ENCODE peak calls at places on chromosomes 11 and 22, in six cellular contexts. B, N, V, O, R and U are unnamed samples.
A peak's percentile ranks its signal among the peaks of the same experiment; 100 is the strongest.

GRCh38 chr11:61771995-61772455 is 19.6 kb downstream of the MYRF start:
- DNase-seq in B (peak; percentile 75), V (no peak), O (no peak), N (no peak), R (no peak), U (no peak)

GRCh38 chr22:38246692-38247091 is 26.1 kb downstream of the TMEM184B start:
- DNase-seq in R (no peak), N (no peak), V (no peak), O (no peak), B (no peak), U (no peak)

GRCh38 chr11:2525166-2525861 is 80.5 kb downstream of the KCNQ1 start:
- DNase-seq in R (no peak), O (no peak), V (no peak), N (no peak), B (peak; percentile 19), U (no peak)

GRCh38 chr11:5620606-5621521 is 3.9 kb upstream of the TRIM34 start:
- DNase-seq in O (peak; percentile 94), R (peak; percentile 89), B (no peak), N (no peak), V (peak; percentile 95), U (no peak)

GRCh38 chr11:116558504-116559252 is 214.1 kb downstream of the BUD13 start:
- DNase-seq in O (peak; percentile 35), B (no peak), N (no peak), V (peak; percentile 31), R (no peak), U (no peak)

GRCh38 chr11:19938051-19938856 is 222.0 kb downstream of the DBX1 start:
- DNase-seq in R (peak; percentile 43), N (no peak), V (peak; percentile 54), O (peak; percentile 70), B (peak; percentile 59), U (no peak)

GRCh38 chr11:117328414-117329010 is 858 bp downstream of the CEP164 start:
- DNase-seq in N (no peak), V (peak; percentile 58), R (no peak), O (peak; percentile 75), B (peak; percentile 30), U (no peak)

GRCh38 chr11:76371170-76371569 is 9.8 kb downstream of the THAP12 start:
- DNase-seq in R (peak; percentile 4), N (no peak), B (no peak), V (peak; percentile 94), O (peak; percentile 93), U (no peak)

GRCh38 chr11:112179601-112180000 is 4.3 kb downstream of the BCO2 start:
- DNase-seq in R (no peak), O (no peak), N (no peak), B (no peak), V (no peak), U (no peak)

GRCh38 chr11:70507466-70508230 is 109.3 kb downstream of the CTTN start:
- DNase-seq in N (no peak), R (no peak), V (no peak), O (no peak), B (no peak), U (no peak)

GRCh38 chr22:31637938-31638618 is 23.9 kb downstream of the PISD start:
- DNase-seq in R (peak; percentile 59), B (no peak), N (no peak), O (peak; percentile 51), V (no peak), U (no peak)

GRCh38 chr11:65573391-65574146 is 1.2 kb downstream of the FAM89B start:
- DNase-seq in N (no peak), V (no peak), O (no peak), R (no peak), B (no peak), U (no peak)

GRCh38 chr22:27867114-27867957 is 51.7 kb downstream of the PITPNB start:
- DNase-seq in N (no peak), R (no peak), B (no peak), O (peak; percentile 45), V (no peak), U (no peak)

GRCh38 chr11:98411777-98412176 is 609.0 kb upstream of the CNTN5 start:
- DNase-seq in O (no peak), N (no peak), R (no peak), V (no peak), B (no peak), U (peak; percentile 14)

GRCh38 chr11:375065-376025 is 6.0 kb downstream of the B4GALNT4 start:
- DNase-seq in O (no peak), R (no peak), N (no peak), V (no peak), B (no peak), U (no peak)

GRCh38 chr11:68189082-68189481 is 24.0 kb downstream of the KMT5B start:
- DNase-seq in O (no peak), N (no peak), R (no peak), B (no peak), V (no peak), U (no peak)

GRCh38 chr22:36387914-36388864 is at the start of gene MYH9:
- DNase-seq in V (peak; percentile 100), N (peak; percentile 100), B (peak; percentile 100), O (peak; percentile 99), R (peak; percentile 100), U (peak; percentile 100)
- H2BK5ac ChIP-seq in V (peak within 1 kb of the TSS; percentile 97), N (peak within 1 kb of the TSS; percentile 16), B (no peak within 1 kb of the TSS), O (peak within 1 kb of the TSS; percentile 93), R (peak within 1 kb of the TSS; percentile 95), U (peak within 1 kb of the TSS; percentile 2)

DNA sequence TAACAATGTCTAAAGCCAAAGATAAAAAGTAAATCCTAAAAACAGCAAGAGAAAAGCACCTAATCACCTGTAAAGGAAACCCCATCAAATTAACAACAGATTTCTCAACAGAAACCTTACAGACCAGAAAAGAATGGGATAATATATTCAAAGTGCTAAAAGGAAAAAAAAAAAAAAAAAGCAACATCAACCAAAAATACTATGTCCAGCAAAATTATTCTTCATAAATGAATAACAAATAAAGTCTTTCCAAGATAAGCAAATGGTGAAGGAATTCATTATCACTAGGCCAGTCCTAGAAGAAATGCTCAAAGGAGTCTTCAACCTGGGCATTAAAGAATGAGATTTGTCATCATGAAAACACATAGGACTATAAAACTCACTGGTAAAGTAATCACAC is 192.0 kb upstream of the UBASH3B start:
- DNase-seq in V (no peak), B (no peak), N (no peak), R (no peak), O (no peak), U (no peak)
- H2BK5ac ChIP-seq in V (no peak overlapping the region), B (no peak overlapping the region), N (no peak overlapping the region), R (no peak overlapping the region), O (no peak overlapping the region), U (no peak overlapping the region)

GRCh38 chr11:12705874-12706273 is 31.7 kb downstream of the TEAD1 start:
- DNase-seq in V (no peak), O (no peak), N (no peak), R (no peak), B (no peak), U (no peak)
- H2BK5ac ChIP-seq in V (no peak overlapping the region), O (no peak overlapping the region), N (no peak overlapping the region), R (no peak overlapping the region), B (no peak overlapping the region), U (no peak overlapping the region)

GRCh38 chr22:48307941-48308340 is 1519.7 kb downstream of the BRD1 start:
- DNase-seq in R (no peak), V (no peak), N (no peak), B (no peak), O (no peak), U (no peak)
- H2BK5ac ChIP-seq in R (no peak overlapping the region), V (no peak overlapping the region), N (no peak overlapping the region), B (no peak overlapping the region), O (no peak overlapping the region), U (no peak overlapping the region)

GRCh38 chr11:7666292-7666866 is 6.9 kb downstream of the CYB5R2 start:
- DNase-seq in R (no peak), N (no peak), B (no peak), O (no peak), V (no peak), U (no peak)

GRCh38 chr11:7668911-7669310 is 4.4 kb downstream of the CYB5R2 start:
- DNase-seq in O (no peak), N (no peak), B (no peak), V (no peak), R (no peak), U (no peak)

GRCh38 chr11:7670631-7671030 is 2.7 kb downstream of the CYB5R2 start:
- DNase-seq in B (no peak), O (no peak), N (no peak), R (no peak), V (no peak), U (no peak)

GRCh38 chr11:7667460-7667859 is 5.8 kb downstream of the CYB5R2 start:
- DNase-seq in O (no peak), B (no peak), V (peak; percentile 26), N (no peak), R (no peak), U (no peak)

DNA sequence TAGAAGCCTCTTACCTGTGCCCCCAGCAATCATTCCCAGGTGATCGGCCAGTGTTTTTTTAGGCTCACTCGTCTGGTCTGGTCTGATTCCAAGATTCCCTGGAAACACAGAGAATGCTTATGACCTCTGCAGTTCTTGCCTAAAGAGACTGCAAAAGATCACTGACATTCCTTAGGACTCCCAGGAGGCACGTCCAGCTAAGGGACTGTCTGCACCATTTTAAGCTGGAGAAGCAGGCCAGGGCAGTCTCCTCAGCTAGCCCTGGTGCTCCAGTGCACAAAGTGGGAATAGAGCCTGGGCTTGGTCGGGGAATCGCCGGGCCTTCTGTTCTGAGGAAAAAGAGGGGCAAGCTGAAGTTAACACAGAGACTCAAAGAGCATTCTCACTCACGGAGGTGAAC is 4.8 kb downstream of the CYB5R2 start:
- DNase-seq in O (no peak), V (no peak), N (no peak), R (no peak), B (no peak), U (no peak)
- H2BK5ac ChIP-seq in O (no peak overlapping the region), V (no peak overlapping the region), N (no peak overlapping the region), R (no peak overlapping the region), B (no peak overlapping the region), U (no peak overlapping the region)

GRCh38 chr11:119339581-119340334 is 925 bp downstream of the C1QTNF5 start:
- DNase-seq in V (no peak), O (peak; percentile 66), B (peak; percentile 83), N (no peak), R (no peak), U (peak; percentile 82)
- H2BK5ac ChIP-seq in V (peak overlapping the region; percentile 44), O (no peak overlapping the region), B (no peak overlapping the region), N (no peak overlapping the region), R (no peak overlapping the region), U (peak overlapping the region; percentile 35)

GRCh38 chr11:38476808-38477565 is 1879.0 kb upstream of the RAG2 start:
- DNase-seq in V (no peak), B (no peak), R (no peak), O (peak; percentile 31), N (no peak), U (no peak)
- H2BK5ac ChIP-seq in V (no peak overlapping the region), B (no peak overlapping the region), R (no peak overlapping the region), O (no peak overlapping the region), N (no peak overlapping the region), U (no peak overlapping the region)